ENCODE peak calls at places on chromosomes 4 and X, in ten cellular contexts. T is activated T-cell treated with anti-CD3 and anti-CD28 coated beads, Interleukin-2, amount 50 U/mL, for 4 hours; Y is right cardiac atrium; X is A549; G is T-cell; Z is WTC11; U is heart left ventricle; D is CD8-positive, alpha-beta T cell; E is HepG2; S is PC-3. L is an unnamed sample.

GRCh38 chr4:113303315-113303714 is 253.9 kb downstream of the ANK2 start:
- ATAC-seq in T (no peak), Y (peak), X (no peak), G (no peak), Z (no peak), U (peak), D (no peak), E (no peak), S (no peak), L (no peak)

GRCh38 chr4:41625531-41625930 is 87.6 kb downstream of the LIMCH1 start:
- ATAC-seq in T (no peak), Y (no peak), X (no peak), G (no peak), Z (no peak), U (no peak), D (no peak), E (no peak), S (no peak), L (no peak)

GRCh38 chrX:129781134-129782014 is 1.6 kb downstream of the SASH3 start:
- ATAC-seq in T (peak), Y (peak), X (no peak), G (peak), Z (peak), U (peak), D (peak), E (no peak), S (no peak), L (peak)

GRCh38 chr4:140059159-140059558 is 94.8 kb downstream of the MAML3 start:
- ATAC-seq in T (no peak), Y (no peak), X (peak), G (no peak), Z (no peak), U (no peak), D (no peak), E (no peak), S (no peak), L (no peak)

GRCh38 chrX:136691028-136691809 is 43.3 kb downstream of the CD40LG start:
- ATAC-seq in T (no peak), Y (no peak), X (no peak), G (peak), Z (no peak), U (no peak), D (peak), E (no peak), S (peak), L (peak)

GRCh38 chr4:65014078-65014477 is 604.8 kb upstream of the TECRL start:
- ATAC-seq in T (no peak), Y (no peak), X (no peak), G (no peak), Z (no peak), U (peak), D (no peak), E (no peak), S (no peak), L (peak)

GRCh38 chrX:9611436-9612145 is 146.7 kb downstream of the TBL1X start:
- ATAC-seq in T (no peak), Y (no peak), X (no peak), G (no peak), Z (no peak), U (no peak), D (no peak), E (peak), S (no peak), L (no peak)

GRCh38 chrX:40058719-40059118 is 39.0 kb downstream of the BCOR start:
- ATAC-seq in T (no peak), Y (no peak), X (no peak), G (no peak), Z (no peak), U (peak), D (no peak), E (peak), S (no peak), L (no peak)

GRCh38 chr4:76687730-76688441 is 210.1 kb downstream of the SOWAHB start:
- ATAC-seq in T (no peak), Y (no peak), X (no peak), G (no peak), Z (no peak), U (peak), D (no peak), E (no peak), S (no peak), L (no peak)

GRCh38 chrX:152833378-152833777 is 2.5 kb downstream of the NSDHL start:
- ATAC-seq in T (no peak), Y (no peak), X (no peak), G (no peak), Z (no peak), U (no peak), D (no peak), E (no peak), S (no peak), L (no peak)

GRCh38 chr4:113739197-113739596 is 22.3 kb downstream of the CAMK2D start:
- ATAC-seq in T (no peak), Y (peak), X (no peak), G (no peak), Z (no peak), U (peak), D (peak), E (no peak), S (no peak), L (no peak)

GRCh38 chr4:41359069-41359769 is 102.5 kb downstream of the UCHL1 start:
- ATAC-seq in T (no peak), Y (no peak), X (peak), G (no peak), Z (peak), U (no peak), D (no peak), E (peak), S (no peak), L (no peak)

GRCh38 chr4:24736066-24736465 is 59.3 kb upstream of the SOD3 start:
- ATAC-seq in T (no peak), Y (no peak), X (no peak), G (no peak), Z (peak), U (no peak), D (no peak), E (no peak), S (no peak), L (no peak)

GRCh38 chr4:76738081-76738931 is 159.6 kb downstream of the SOWAHB start:
- ATAC-seq in T (peak), Y (peak), X (no peak), G (no peak), Z (no peak), U (peak), D (no peak), E (no peak), S (no peak), L (peak)

GRCh38 chr4:153232768-153233167 is 28.5 kb downstream of the TRIM2 start:
- ATAC-seq in T (no peak), Y (peak), X (peak), G (no peak), Z (peak), U (peak), D (no peak), E (peak), S (peak), L (no peak)

GRCh38 chr4:2762048-2762447 is 5.9 kb upstream of the TNIP2 start:
- ATAC-seq in T (no peak), Y (no peak), X (no peak), G (no peak), Z (no peak), U (no peak), D (no peak), E (peak), S (no peak), L (no peak)

GRCh38 chr4:37477126-37477525 is 209.1 kb downstream of the RELL1 start:
- ATAC-seq in T (no peak), Y (no peak), X (no peak), G (no peak), Z (no peak), U (no peak), D (no peak), E (no peak), S (no peak), L (no peak)

GRCh38 chr4:68732653-68733466 is 62.4 kb upstream of the UGT2B15 start:
- ATAC-seq in T (no peak), Y (no peak), X (peak), G (no peak), Z (no peak), U (no peak), D (no peak), E (peak), S (no peak), L (no peak)

GRCh38 chr4:185847352-185848078 is 35.5 kb upstream of the SORBS2 start:
- ATAC-seq in T (no peak), Y (peak), X (peak), G (no peak), Z (peak), U (peak), D (no peak), E (peak), S (no peak), L (no peak)

GRCh38 chr4:3302164-3302785 is 9.5 kb downstream of the RGS12 start:
- ATAC-seq in T (peak), Y (no peak), X (no peak), G (peak), Z (no peak), U (no peak), D (peak), E (no peak), S (no peak), L (peak)

GRCh38 chr4:70437212-70437611 is 34.8 kb upstream of the MUC7 start:
- ATAC-seq in T (no peak), Y (no peak), X (no peak), G (no peak), Z (peak), U (no peak), D (no peak), E (peak), S (no peak), L (no peak)

GRCh38 chrX:110569506-110569905 is 210.9 kb downstream of the RTL9 start:
- ATAC-seq in T (no peak), Y (no peak), X (no peak), G (no peak), Z (no peak), U (no peak), D (no peak), E (no peak), S (no peak), L (no peak)